ENCODE peak calls at places on chromosomes 2 and 18, in eight cellular contexts. One of them, this sample, is unnamed.

GRCh38 chr2:223786943-223787342 is 50.4 kb downstream of the AP1S3 start:
- DNase-seq in RWPE1: no peak
- DNase-seq in heart left ventricle: no peak
- DNase-seq in GM12878: no peak
- DNase-seq in B cell: peak
- DNase-seq in dorsolateral prefrontal cortex: no peak
- DNase-seq in mesothelial cell of epicardium: no peak
- DNase-seq in fibroblast of lung: no peak
- DNase-seq in this sample: no peak

GRCh38 chr2:207231106-207231860 is 65.5 kb upstream of the KLF7 start:
- DNase-seq in heart left ventricle: no peak
- DNase-seq in mesothelial cell of epicardium: no peak
- DNase-seq in GM12878: no peak
- DNase-seq in RWPE1: no peak
- DNase-seq in B cell: no peak
- DNase-seq in dorsolateral prefrontal cortex: no peak
- DNase-seq in fibroblast of lung: peak
- DNase-seq in this sample: no peak

GRCh38 chr18:54209471-54210180 is 14.8 kb downstream of the MBD2 start:
- DNase-seq in GM12878: peak
- DNase-seq in fibroblast of lung: peak
- DNase-seq in dorsolateral prefrontal cortex: no peak
- DNase-seq in B cell: no peak
- DNase-seq in RWPE1: no peak
- DNase-seq in heart left ventricle: no peak
- DNase-seq in mesothelial cell of epicardium: no peak
- DNase-seq in this sample: no peak

GRCh38 chr2:212619954-212620353 is 81.4 kb upstream of the ERBB4 start:
- DNase-seq in fibroblast of lung: peak
- DNase-seq in heart left ventricle: no peak
- DNase-seq in B cell: no peak
- DNase-seq in RWPE1: peak
- DNase-seq in dorsolateral prefrontal cortex: no peak
- DNase-seq in mesothelial cell of epicardium: no peak
- DNase-seq in GM12878: no peak
- DNase-seq in this sample: no peak

GRCh38 chr2:148607553-148607952 is 37.0 kb upstream of the EPC2 start:
- DNase-seq in RWPE1: no peak
- DNase-seq in fibroblast of lung: no peak
- DNase-seq in dorsolateral prefrontal cortex: no peak
- DNase-seq in GM12878: no peak
- DNase-seq in B cell: no peak
- DNase-seq in heart left ventricle: no peak
- DNase-seq in mesothelial cell of epicardium: no peak
- DNase-seq in this sample: no peak

GRCh38 chr18:52439457-52439856 is 99.5 kb downstream of the DCC start:
- DNase-seq in RWPE1: no peak
- DNase-seq in heart left ventricle: no peak
- DNase-seq in B cell: no peak
- DNase-seq in dorsolateral prefrontal cortex: no peak
- DNase-seq in fibroblast of lung: no peak
- DNase-seq in GM12878: no peak
- DNase-seq in mesothelial cell of epicardium: no peak
- DNase-seq in this sample: no peak

GRCh38 chr2:19632327-19633040 is 269.3 kb downstream of the TTC32 start:
- DNase-seq in mesothelial cell of epicardium: no peak
- DNase-seq in RWPE1: no peak
- DNase-seq in fibroblast of lung: peak
- DNase-seq in B cell: no peak
- DNase-seq in heart left ventricle: peak
- DNase-seq in GM12878: no peak
- DNase-seq in dorsolateral prefrontal cortex: no peak
- DNase-seq in this sample: no peak

GRCh38 chr18:54330768-54331548 is 26.7 kb downstream of the STARD6 start:
- DNase-seq in heart left ventricle: no peak
- DNase-seq in GM12878: no peak
- DNase-seq in fibroblast of lung: no peak
- DNase-seq in mesothelial cell of epicardium: no peak
- DNase-seq in B cell: no peak
- DNase-seq in RWPE1: no peak
- DNase-seq in dorsolateral prefrontal cortex: no peak
- DNase-seq in this sample: no peak

GRCh38 chr2:132670961-132671781 is 1.2 kb upstream of the LYPD1 start:
- DNase-seq in B cell: no peak
- DNase-seq in mesothelial cell of epicardium: no peak
- DNase-seq in RWPE1: peak
- DNase-seq in fibroblast of lung: peak
- DNase-seq in dorsolateral prefrontal cortex: no peak
- DNase-seq in GM12878: no peak
- DNase-seq in heart left ventricle: no peak
- DNase-seq in this sample: no peak

GRCh38 chr2:157333304-157334047 is 7.9 kb upstream of the ERMN start:
- DNase-seq in RWPE1: no peak
- DNase-seq in mesothelial cell of epicardium: no peak
- DNase-seq in B cell: no peak
- DNase-seq in heart left ventricle: no peak
- DNase-seq in fibroblast of lung: no peak
- DNase-seq in GM12878: no peak
- DNase-seq in dorsolateral prefrontal cortex: no peak
- DNase-seq in this sample: no peak

GRCh38 chr18:23228102-23229051 is 93.1 kb downstream of the CABLES1 start:
- DNase-seq in GM12878: peak
- DNase-seq in mesothelial cell of epicardium: no peak
- DNase-seq in heart left ventricle: peak
- DNase-seq in B cell: peak
- DNase-seq in fibroblast of lung: peak
- DNase-seq in RWPE1: no peak
- DNase-seq in dorsolateral prefrontal cortex: no peak
- DNase-seq in this sample: no peak

GRCh38 chr2:75516378-75517122 is 44.2 kb downstream of the EVA1A start:
- DNase-seq in fibroblast of lung: no peak
- DNase-seq in B cell: no peak
- DNase-seq in mesothelial cell of epicardium: no peak
- DNase-seq in RWPE1: no peak
- DNase-seq in heart left ventricle: no peak
- DNase-seq in dorsolateral prefrontal cortex: no peak
- DNase-seq in GM12878: peak
- DNase-seq in this sample: no peak

GRCh38 chr2:67159929-67160328 is 237.2 kb upstream of the ETAA1 start:
- DNase-seq in B cell: no peak
- DNase-seq in GM12878: no peak
- DNase-seq in fibroblast of lung: peak
- DNase-seq in dorsolateral prefrontal cortex: no peak
- DNase-seq in mesothelial cell of epicardium: no peak
- DNase-seq in RWPE1: no peak
- DNase-seq in heart left ventricle: no peak
- DNase-seq in this sample: peak

GRCh38 chr2:181743723-181744031 is 63.4 kb upstream of the NEUROD1 start:
- DNase-seq in RWPE1: no peak
- DNase-seq in fibroblast of lung: no peak
- DNase-seq in GM12878: no peak
- DNase-seq in mesothelial cell of epicardium: no peak
- DNase-seq in heart left ventricle: no peak
- DNase-seq in dorsolateral prefrontal cortex: no peak
- DNase-seq in B cell: no peak
- DNase-seq in this sample: no peak

GRCh38 chr2:219461061-219461514 is 26.4 kb downstream of the SPEG start:
- DNase-seq in fibroblast of lung: peak
- DNase-seq in dorsolateral prefrontal cortex: no peak
- DNase-seq in mesothelial cell of epicardium: no peak
- DNase-seq in RWPE1: no peak
- DNase-seq in heart left ventricle: peak
- DNase-seq in B cell: no peak
- DNase-seq in GM12878: no peak
- DNase-seq in this sample: no peak

GRCh38 chr2:216119986-216120385 is 10.8 kb downstream of the XRCC5 start:
- DNase-seq in mesothelial cell of epicardium: no peak
- DNase-seq in heart left ventricle: no peak
- DNase-seq in fibroblast of lung: no peak
- DNase-seq in dorsolateral prefrontal cortex: no peak
- DNase-seq in B cell: no peak
- DNase-seq in RWPE1: no peak
- DNase-seq in GM12878: no peak
- DNase-seq in this sample: no peak

GRCh38 chr18:63155910-63156773 is 163.4 kb downstream of the BCL2 start:
- DNase-seq in dorsolateral prefrontal cortex: no peak
- DNase-seq in RWPE1: no peak
- DNase-seq in mesothelial cell of epicardium: no peak
- DNase-seq in heart left ventricle: no peak
- DNase-seq in fibroblast of lung: no peak
- DNase-seq in GM12878: no peak
- DNase-seq in B cell: no peak
- DNase-seq in this sample: no peak

GRCh38 chr2:239937866-239938640 is 87.1 kb downstream of the NDUFA10 start:
- DNase-seq in dorsolateral prefrontal cortex: peak
- DNase-seq in RWPE1: no peak
- DNase-seq in GM12878: no peak
- DNase-seq in B cell: no peak
- DNase-seq in heart left ventricle: peak
- DNase-seq in mesothelial cell of epicardium: no peak
- DNase-seq in fibroblast of lung: no peak
- DNase-seq in this sample: no peak

DNA sequence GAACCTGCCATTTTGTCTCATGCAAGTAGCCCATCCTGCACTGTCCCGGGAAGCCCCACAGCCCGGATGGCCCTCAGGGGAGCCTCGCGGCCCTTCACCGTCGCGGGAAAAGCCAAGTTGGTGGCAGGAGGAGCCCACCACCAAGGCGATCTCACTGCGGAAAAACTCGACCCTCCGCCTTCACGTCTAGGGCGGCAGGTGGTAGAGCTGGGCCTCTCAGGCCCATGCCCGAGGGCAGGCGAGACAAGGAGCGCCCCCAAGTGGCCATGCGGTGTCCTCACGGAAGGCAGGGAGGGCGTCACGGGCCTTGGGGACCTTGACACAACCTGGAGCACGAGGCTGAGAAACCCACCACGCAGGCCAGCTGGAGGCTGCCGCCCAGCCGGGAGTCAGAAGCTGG is 34.8 kb upstream of the SKA1 start:
- DNase-seq in fibroblast of lung: no peak
- DNase-seq in RWPE1: no peak
- DNase-seq in mesothelial cell of epicardium: no peak
- DNase-seq in dorsolateral prefrontal cortex: no peak
- DNase-seq in B cell: no peak
- DNase-seq in GM12878: no peak
- DNase-seq in heart left ventricle: no peak
- DNase-seq in this sample: no peak
- TF ChIP-seq CTCF in fibroblast of lung: no peak
- TF ChIP-seq CTCF in RWPE1: no peak
- TF ChIP-seq CTCF in mesothelial cell of epicardium: no peak
- TF ChIP-seq CTCF in dorsolateral prefrontal cortex: no peak
- TF ChIP-seq CTCF in B cell: no peak
- TF ChIP-seq CTCF in GM12878: no peak
- TF ChIP-seq CTCF in heart left ventricle: no peak
- TF ChIP-seq CTCF in this sample: peak

GRCh38 chr18:41150316-41150715 is 804.7 kb upstream of the PIK3C3 start:
- DNase-seq in heart left ventricle: no peak
- DNase-seq in GM12878: no peak
- DNase-seq in dorsolateral prefrontal cortex: no peak
- DNase-seq in RWPE1: no peak
- DNase-seq in fibroblast of lung: no peak
- DNase-seq in B cell: no peak
- DNase-seq in mesothelial cell of epicardium: no peak
- DNase-seq in this sample: no peak

GRCh38 chr18:41140506-41140905 is 814.5 kb upstream of the PIK3C3 start:
- DNase-seq in mesothelial cell of epicardium: no peak
- DNase-seq in fibroblast of lung: no peak
- DNase-seq in heart left ventricle: no peak
- DNase-seq in B cell: no peak
- DNase-seq in GM12878: no peak
- DNase-seq in dorsolateral prefrontal cortex: no peak
- DNase-seq in RWPE1: no peak
- DNase-seq in this sample: no peak

GRCh38 chr18:41144444-41144843 is 810.6 kb upstream of the PIK3C3 start:
- DNase-seq in RWPE1: no peak
- DNase-seq in mesothelial cell of epicardium: no peak
- DNase-seq in fibroblast of lung: peak
- DNase-seq in heart left ventricle: no peak
- DNase-seq in dorsolateral prefrontal cortex: no peak
- DNase-seq in B cell: no peak
- DNase-seq in GM12878: no peak
- DNase-seq in this sample: no peak

GRCh38 chr18:41145526-41145925 is 809.5 kb upstream of the PIK3C3 start:
- DNase-seq in dorsolateral prefrontal cortex: no peak
- DNase-seq in fibroblast of lung: no peak
- DNase-seq in mesothelial cell of epicardium: no peak
- DNase-seq in B cell: no peak
- DNase-seq in GM12878: no peak
- DNase-seq in RWPE1: peak
- DNase-seq in heart left ventricle: no peak
- DNase-seq in this sample: no peak

GRCh38 chr18:41146301-41146700 is 808.7 kb upstream of the PIK3C3 start:
- DNase-seq in fibroblast of lung: no peak
- DNase-seq in mesothelial cell of epicardium: no peak
- DNase-seq in heart left ventricle: no peak
- DNase-seq in dorsolateral prefrontal cortex: no peak
- DNase-seq in B cell: no peak
- DNase-seq in GM12878: no peak
- DNase-seq in RWPE1: no peak
- DNase-seq in this sample: no peak
- TF ChIP-seq CTCF in fibroblast of lung: no peak
- TF ChIP-seq CTCF in mesothelial cell of epicardium: no peak
- TF ChIP-seq CTCF in heart left ventricle: no peak
- TF ChIP-seq CTCF in dorsolateral prefrontal cortex: no peak
- TF ChIP-seq CTCF in B cell: no peak
- TF ChIP-seq CTCF in GM12878: no peak
- TF ChIP-seq CTCF in RWPE1: no peak
- TF ChIP-seq CTCF in this sample: no peak

GRCh38 chr18:2994603-2995432 is 18.1 kb downstream of the LPIN2 start:
- DNase-seq in RWPE1: no peak
- DNase-seq in GM12878: no peak
- DNase-seq in fibroblast of lung: no peak
- DNase-seq in B cell: peak
- DNase-seq in heart left ventricle: no peak
- DNase-seq in dorsolateral prefrontal cortex: no peak
- DNase-seq in mesothelial cell of epicardium: no peak
- DNase-seq in this sample: no peak
- TF ChIP-seq CTCF in RWPE1: no peak
- TF ChIP-seq CTCF in GM12878: peak
- TF ChIP-seq CTCF in fibroblast of lung: no peak
- TF ChIP-seq CTCF in B cell: peak
- TF ChIP-seq CTCF in heart left ventricle: peak
- TF ChIP-seq CTCF in dorsolateral prefrontal cortex: no peak
- TF ChIP-seq CTCF in mesothelial cell of epicardium: no peak
- TF ChIP-seq CTCF in this sample: peak

DNA sequence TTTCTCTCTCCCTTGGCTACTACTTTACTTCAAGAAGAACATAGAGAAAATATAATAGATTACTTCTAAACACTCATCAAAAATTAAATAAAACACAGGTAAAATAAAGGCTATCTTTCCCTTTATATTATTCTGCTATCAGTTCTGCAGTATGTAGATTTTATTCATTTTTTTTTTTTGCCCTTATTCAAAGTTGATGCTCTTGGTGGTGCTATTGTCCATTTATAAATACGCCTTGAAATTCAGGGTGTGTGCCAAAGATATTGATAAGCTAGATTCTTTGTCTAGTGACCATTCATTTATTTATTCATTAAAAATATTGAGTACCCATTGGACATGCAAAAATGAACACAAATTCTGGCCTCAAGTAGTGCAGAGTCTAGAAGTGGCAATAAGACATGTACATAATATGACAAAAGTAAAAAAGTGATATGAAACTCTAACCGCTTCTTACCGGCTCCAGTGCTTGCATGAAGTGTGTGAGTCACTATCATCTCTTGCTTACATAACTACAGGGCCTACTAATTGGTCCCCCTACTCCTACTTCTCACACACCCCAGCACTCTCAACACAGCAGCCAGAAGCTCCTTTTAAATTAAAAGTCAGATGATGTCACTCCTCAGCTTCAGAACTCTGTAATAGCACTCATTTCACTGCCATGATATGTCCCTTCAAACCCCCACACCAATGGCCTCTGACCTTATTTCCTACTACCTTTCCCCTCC is 208.3 kb upstream of the FANCL start:
- DNase-seq in heart left ventricle: no peak
- DNase-seq in fibroblast of lung: peak
- DNase-seq in GM12878: peak
- DNase-seq in mesothelial cell of epicardium: no peak
- DNase-seq in B cell: no peak
- DNase-seq in dorsolateral prefrontal cortex: no peak
- DNase-seq in RWPE1: no peak
- DNase-seq in this sample: no peak
- TF ChIP-seq CTCF in heart left ventricle: no peak
- TF ChIP-seq CTCF in fibroblast of lung: no peak
- TF ChIP-seq CTCF in GM12878: no peak
- TF ChIP-seq CTCF in mesothelial cell of epicardium: no peak
- TF ChIP-seq CTCF in B cell: no peak
- TF ChIP-seq CTCF in dorsolateral prefrontal cortex: peak
- TF ChIP-seq CTCF in RWPE1: no peak
- TF ChIP-seq CTCF in this sample: no peak